ENCODE peak calls at places on chromosomes 13 and 19, in ten cellular contexts. D is GM12864, O is fibroblast of the aortic adventitia, F is mucosa of descending colon, M is Caco-2, S is uterus, V is neural progenitor cell, W is bronchial epithelial cell, U is B cell, H is choroid plexus epithelial cell. E is an unnamed sample.

GRCh38 chr13:102555914-102556553 is 40.8 kb upstream of the TPP2 start:
- DNase-seq in D (no peak), O (peak), F (peak), M (no peak), S (no peak), V (peak), W (peak), U (no peak), H (peak), E (peak)

GRCh38 chr13:113157206-113157928 is 1.1 kb upstream of the PROZ start:
- DNase-seq in D (no peak), O (peak), F (no peak), M (no peak), S (no peak), V (no peak), W (no peak), U (no peak), H (no peak), E (no peak)

GRCh38 chr13:95480131-95480545 is 72.4 kb upstream of the CLDN10 start:
- DNase-seq in D (no peak), O (peak), F (no peak), M (no peak), S (no peak), V (no peak), W (no peak), U (no peak), H (no peak), E (no peak)

GRCh38 chr19:3949294-3949693 is 16.4 kb downstream of the NMRK2 start:
- DNase-seq in D (no peak), O (no peak), F (no peak), M (no peak), S (no peak), V (no peak), W (no peak), U (no peak), H (no peak), E (no peak)

GRCh38 chr19:15129856-15130580 is 22.8 kb downstream of the SYDE1 start:
- DNase-seq in D (no peak), O (no peak), F (no peak), M (no peak), S (no peak), V (no peak), W (peak), U (no peak), H (no peak), E (no peak)

GRCh38 chr13:72205773-72206172 is 338.8 kb upstream of the DACH1 start:
- DNase-seq in D (no peak), O (no peak), F (no peak), M (no peak), S (no peak), V (no peak), W (peak), U (no peak), H (peak), E (peak)

GRCh38 chr19:17611462-17612244 is 56.2 kb downstream of the COLGALT1 start:
- DNase-seq in D (no peak), O (no peak), F (no peak), M (no peak), S (no peak), V (no peak), W (no peak), U (no peak), H (no peak), E (no peak)

GRCh38 chr13:94173312-94173854 is 306.1 kb downstream of the DCT start:
- DNase-seq in D (no peak), O (peak), F (no peak), M (no peak), S (no peak), V (no peak), W (no peak), U (no peak), H (peak), E (peak)

GRCh38 chr19:58059681-58060080 is 599 bp downstream of the ZNF135 start:
- DNase-seq in D (no peak), O (no peak), F (no peak), M (no peak), S (no peak), V (no peak), W (peak), U (no peak), H (no peak), E (no peak)

GRCh38 chr13:57825066-57825465 is 193.5 kb downstream of the PCDH17 start:
- DNase-seq in D (no peak), O (no peak), F (no peak), M (no peak), S (no peak), V (no peak), W (no peak), U (no peak), H (no peak), E (no peak)

GRCh38 chr19:54191671-54192453 is 754 bp downstream of the TSEN34 start:
- DNase-seq in D (no peak), O (peak), F (no peak), M (no peak), S (no peak), V (no peak), W (no peak), U (no peak), H (peak), E (peak)

GRCh38 chr19:412356-413355 is 3.7 kb upstream of the C2CD4C start:
- DNase-seq in D (no peak), O (no peak), F (no peak), M (no peak), S (no peak), V (peak), W (no peak), U (no peak), H (no peak), E (no peak)

GRCh38 chr13:114286808-114287207 is 5.4 kb downstream of the UPF3A start:
- DNase-seq in D (no peak), O (no peak), F (no peak), M (no peak), S (no peak), V (no peak), W (no peak), U (no peak), H (peak), E (peak)

GRCh38 chr13:36154567-36155231 is 23.5 kb upstream of the DCLK1 start:
- DNase-seq in D (no peak), O (peak), F (no peak), M (no peak), S (no peak), V (peak), W (no peak), U (no peak), H (peak), E (peak)

GRCh38 chr19:48810151-48810550 is 678 bp downstream of the BCAT2 start:
- DNase-seq in D (no peak), O (no peak), F (no peak), M (no peak), S (no peak), V (no peak), W (no peak), U (no peak), H (no peak), E (no peak)

GRCh38 chr13:26384587-26384986 is 130.7 kb downstream of the CDK8 start:
- DNase-seq in D (no peak), O (no peak), F (no peak), M (no peak), S (no peak), V (no peak), W (no peak), U (no peak), H (no peak), E (no peak)

GRCh38 chr13:30113531-30113930 is 193.8 kb downstream of the KATNAL1 start:
- DNase-seq in D (no peak), O (peak), F (peak), M (no peak), S (no peak), V (no peak), W (no peak), U (no peak), H (no peak), E (no peak)

GRCh38 chr13:30109471-30110135 is 197.7 kb downstream of the KATNAL1 start:
- DNase-seq in D (no peak), O (no peak), F (no peak), M (no peak), S (no peak), V (no peak), W (no peak), U (no peak), H (no peak), E (no peak)

GRCh38 chr13:30112602-30113435 is 194.5 kb downstream of the KATNAL1 start:
- DNase-seq in D (peak), O (peak), F (peak), M (peak), S (peak), V (peak), W (peak), U (peak), H (peak), E (peak)

GRCh38 chr13:30110301-30111070 is 196.9 kb downstream of the KATNAL1 start:
- DNase-seq in D (no peak), O (peak), F (no peak), M (no peak), S (no peak), V (no peak), W (no peak), U (no peak), H (no peak), E (no peak)

GRCh38 chr13:30111810-30112209 is 195.5 kb downstream of the KATNAL1 start:
- DNase-seq in D (no peak), O (no peak), F (no peak), M (no peak), S (no peak), V (no peak), W (no peak), U (no peak), H (no peak), E (no peak)
- TF ChIP-seq CTCF in D (peak), O (peak), F (no peak), M (peak), S (no peak), V (peak), W (peak), U (no peak), H (peak), E (peak)

GRCh38 chr13:46492946-46493345 is 60.0 kb upstream of the LRCH1 start:
- DNase-seq in D (peak), O (peak), F (peak), M (no peak), S (no peak), V (peak), W (peak), U (no peak), H (peak), E (peak)
- TF ChIP-seq CTCF in D (peak), O (peak), F (no peak), M (peak), S (peak), V (peak), W (peak), U (peak), H (peak), E (peak)

GRCh38 chr13:76820759-76821158 is 65.4 kb downstream of the KCTD12 start:
- DNase-seq in D (no peak), O (peak), F (no peak), M (no peak), S (peak), V (no peak), W (no peak), U (no peak), H (peak), E (no peak)

GRCh38 chr13:76823969-76824368 is 62.2 kb downstream of the KCTD12 start:
- DNase-seq in D (no peak), O (no peak), F (peak), M (no peak), S (no peak), V (peak), W (no peak), U (no peak), H (no peak), E (no peak)

GRCh38 chr13:76826527-76826926 is 59.7 kb downstream of the KCTD12 start:
- DNase-seq in D (no peak), O (no peak), F (no peak), M (no peak), S (no peak), V (no peak), W (no peak), U (no peak), H (no peak), E (no peak)

GRCh38 chr13:76825415-76825814 is 60.8 kb downstream of the KCTD12 start:
- DNase-seq in D (no peak), O (peak), F (no peak), M (no peak), S (no peak), V (no peak), W (no peak), U (no peak), H (no peak), E (no peak)

DNA sequence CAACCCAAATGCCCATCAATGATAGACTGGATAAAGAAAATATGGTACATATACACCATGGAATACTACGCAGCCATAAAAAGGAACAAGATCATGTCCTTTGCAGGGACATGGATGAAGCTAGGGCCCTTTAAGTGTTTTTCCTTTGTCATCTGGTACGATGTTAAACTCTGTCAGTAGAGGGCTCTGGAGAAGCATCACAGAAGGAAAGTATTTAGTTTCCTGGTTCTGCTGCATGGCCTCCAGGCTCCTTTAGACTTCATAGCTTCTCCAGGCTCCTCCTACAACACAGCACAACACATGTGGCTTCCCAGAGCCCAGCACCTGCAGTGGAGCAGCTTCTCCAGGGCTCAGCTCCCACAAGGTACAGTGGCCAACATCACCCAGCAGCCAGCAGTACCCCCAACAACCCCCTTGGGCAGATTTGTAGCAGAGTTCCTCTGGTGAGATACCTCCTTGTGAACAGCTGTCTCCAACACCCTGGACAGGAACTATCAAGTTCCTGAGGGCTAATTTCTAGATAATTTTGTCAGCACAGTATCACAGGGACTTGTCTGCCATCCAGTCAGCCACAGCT is 63.4 kb downstream of the KCTD12 start:
- DNase-seq in D (no peak), O (peak), F (peak), M (no peak), S (no peak), V (no peak), W (peak), U (no peak), H (peak), E (no peak)
- TF ChIP-seq CTCF in D (peak), O (peak), F (peak), M (peak), S (no peak), V (no peak), W (peak), U (no peak), H (peak), E (peak)

GRCh38 chr19:40750285-40751064 is at the start of gene ACTMAP:
- DNase-seq in D (peak), O (peak), F (peak), M (peak), S (peak), V (peak), W (peak), U (peak), H (peak), E (peak)
- TF ChIP-seq CTCF in D (no peak), O (no peak), F (no peak), M (no peak), S (no peak), V (no peak), W (no peak), U (no peak), H (no peak), E (no peak)

GRCh38 chr13:59172076-59172475 is 991.7 kb downstream of the DIAPH3 start:
- DNase-seq in D (no peak), O (no peak), F (no peak), M (no peak), S (no peak), V (no peak), W (no peak), U (no peak), H (no peak), E (no peak)
- TF ChIP-seq CTCF in D (no peak), O (no peak), F (no peak), M (no peak), S (no peak), V (no peak), W (no peak), U (no peak), H (no peak), E (no peak)

E was measured in astrocyte of the spinal cord.